ENCODE peak calls at places on chromosomes 6 and 20, in ten cellular contexts. I is fibroblast of lung, Y is suprapubic skin, K is neuronal stem cell, B is esophagus squamous epithelium, S is right lobe of liver, U is neural progenitor cell, V is IMR-90, G is BE2C, E is spleen. W is an unnamed sample.

GRCh38 chr6:68026483-68026882 is 608.6 kb upstream of the ADGRB3 start:
- DNase-seq in G (no peak), Y (no peak), S (no peak), U (no peak), V (no peak), E (no peak), K (no peak), I (no peak), B (no peak), W (no peak)

GRCh38 chr6:129980821-129981220 is 37.6 kb upstream of the L3MBTL3 start:
- DNase-seq in Y (no peak), I (no peak), U (no peak), S (no peak), K (no peak), B (no peak), E (no peak), V (no peak), G (no peak), W (no peak)

GRCh38 chr6:42569102-42570028 is 5.5 kb downstream of the UBR2 start:
- DNase-seq in G (no peak), I (peak; percentile 85), E (no peak), B (no peak), K (no peak), Y (no peak), V (peak; percentile 95), U (no peak), S (no peak), W (no peak)

GRCh38 chr6:51013376-51013775 is 194.7 kb downstream of the TFAP2B start:
- DNase-seq in Y (no peak), B (no peak), U (no peak), G (no peak), V (no peak), E (no peak), I (no peak), S (no peak), K (no peak), W (no peak)

GRCh38 chr20:11529046-11529445 is 388.6 kb upstream of the BTBD3 start:
- DNase-seq in S (no peak), U (no peak), V (no peak), E (no peak), B (no peak), G (no peak), I (no peak), K (no peak), Y (no peak), W (no peak)

GRCh38 chr20:8639112-8639778 is 429.6 kb upstream of the PLCB4 start:
- DNase-seq in V (no peak), Y (no peak), K (no peak), S (no peak), B (no peak), U (peak; percentile 57), E (no peak), I (no peak), G (peak; percentile 75), W (no peak)

GRCh38 chr6:509676-510075 is 118.1 kb downstream of the IRF4 start:
- DNase-seq in E (no peak), V (no peak), K (no peak), B (no peak), G (no peak), U (no peak), Y (no peak), I (no peak), S (no peak), W (no peak)

GRCh38 chr6:34112102-34112501 is 33.8 kb downstream of the GRM4 start:
- DNase-seq in Y (no peak), B (no peak), I (no peak), S (no peak), V (no peak), K (no peak), U (no peak), G (no peak), E (no peak), W (no peak)

GRCh38 chr6:143063631-143064030 is 2.9 kb downstream of the AIG1 start:
- DNase-seq in I (no peak), B (no peak), V (no peak), U (no peak), E (no peak), G (no peak), K (no peak), Y (no peak), S (no peak), W (no peak)

GRCh38 chr6:11279213-11279780 is 46.8 kb upstream of the NEDD9 start:
- DNase-seq in Y (no peak), S (no peak), V (peak; percentile 14), E (no peak), U (no peak), G (no peak), B (no peak), I (peak; percentile 37), K (no peak), W (peak; percentile 59)

GRCh38 chr6:138211048-138211581 is 7.2 kb downstream of the PBOV1 start:
- DNase-seq in E (no peak), Y (no peak), U (peak; percentile 56), I (no peak), B (no peak), G (no peak), K (no peak), V (no peak), S (no peak), W (no peak)

GRCh38 chr6:158703840-158704822 is 54.3 kb downstream of the SYTL3 start:
- DNase-seq in B (peak; percentile 20), Y (peak; percentile 87), U (peak; percentile 84), E (peak; percentile 96), K (peak; percentile 61), I (peak; percentile 63), S (peak; percentile 84), G (peak; percentile 86), V (peak; percentile 28), W (peak; percentile 79)

GRCh38 chr6:105346052-105346451 is 56.8 kb downstream of the PREP start:
- DNase-seq in B (no peak), U (peak; percentile 58), S (no peak), E (no peak), V (peak; percentile 93), K (no peak), G (no peak), Y (no peak), I (peak; percentile 65), W (no peak)

GRCh38 chr20:19094959-19095541 is 117.4 kb upstream of the SLC24A3 start:
- DNase-seq in Y (no peak), S (no peak), K (no peak), B (no peak), G (no peak), E (no peak), U (no peak), V (no peak), I (no peak), W (no peak)

GRCh38 chr6:137495652-137496391 is 1.6 kb upstream of the OLIG3 start:
- DNase-seq in B (no peak), G (no peak), I (no peak), U (peak; percentile 88), S (no peak), K (peak; percentile 76), Y (no peak), E (no peak), V (no peak), W (no peak)

GRCh38 chr6:121794630-121795029 is 359.2 kb downstream of the GJA1 start:
- DNase-seq in I (peak; percentile 85), E (no peak), G (no peak), B (no peak), V (peak; percentile 97), S (no peak), K (no peak), U (no peak), Y (no peak), W (no peak)

GRCh38 chr20:17059465-17059864 is 167.4 kb upstream of the PCSK2 start:
- DNase-seq in E (no peak), I (no peak), K (no peak), U (no peak), Y (no peak), G (peak; percentile 43), S (no peak), B (no peak), V (peak; percentile 75), W (no peak)

GRCh38 chr6:25582101-25582500 is 69.9 kb upstream of the SCGN start:
- DNase-seq in Y (no peak), G (no peak), K (no peak), E (no peak), B (no peak), V (no peak), I (no peak), U (no peak), S (no peak), W (no peak)
- H3K9me3 ChIP-seq in Y (no peaks in the 10 kb centered on the region), G (no peaks in the 10 kb centered on the region), K (no peaks in the 10 kb centered on the region), E (no peaks in the 10 kb centered on the region), B (no peaks in the 10 kb centered on the region), V (no peaks in the 10 kb centered on the region), I (no peaks in the 10 kb centered on the region), U (no peaks in the 10 kb centered on the region), S (no peaks in the 10 kb centered on the region), W (no peaks in the 10 kb centered on the region)

DNA sequence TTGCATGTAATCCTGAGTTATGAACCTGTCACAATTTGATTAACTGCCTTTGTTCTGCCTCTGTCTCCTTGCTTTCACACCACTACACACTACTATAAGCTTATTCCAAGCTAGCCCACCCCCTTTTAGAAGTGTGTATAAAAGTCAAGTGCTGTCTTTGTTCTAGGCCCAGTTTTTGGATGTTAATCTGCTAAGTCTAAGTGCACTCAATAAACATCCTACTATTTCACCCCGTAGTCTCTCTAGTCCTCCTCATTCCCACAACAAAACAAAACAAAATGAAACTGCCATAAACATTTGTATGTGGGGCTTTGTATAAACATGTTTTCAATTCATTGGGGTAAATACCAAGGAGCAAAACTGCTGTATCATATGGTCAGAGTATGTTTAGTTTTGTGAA is 16.1 kb upstream of the SPACA1 start:
- DNase-seq in G (no peak), V (no peak), B (no peak), Y (no peak), I (no peak), E (no peak), U (no peak), K (no peak), S (no peak), W (no peak)
- H3K9me3 ChIP-seq in G (no peaks in the 10 kb centered on the region), V (peaks cover 3% of the 10 kb centered on the region), B (no peaks in the 10 kb centered on the region), Y (peaks cover 18% of the 10 kb centered on the region), I (no peaks in the 10 kb centered on the region), E (peaks cover 80% of the 10 kb centered on the region), U (peaks cover 9% of the 10 kb centered on the region), K (no peaks in the 10 kb centered on the region), S (peaks cover 5% of the 10 kb centered on the region), W (no peaks in the 10 kb centered on the region)

GRCh38 chr20:801678-802077 is 31.8 kb upstream of the FAM110A start:
- DNase-seq in Y (no peak), G (no peak), E (no peak), U (no peak), I (no peak), B (no peak), K (no peak), S (no peak), V (no peak), W (no peak)

GRCh38 chr20:805713-806112 is 27.8 kb upstream of the FAM110A start:
- DNase-seq in G (no peak), K (peak; percentile 43), U (peak; percentile 70), I (peak; percentile 31), S (no peak), E (no peak), Y (no peak), B (no peak), V (peak; percentile 12), W (no peak)
- H3K9me3 ChIP-seq in G (no peaks in the 10 kb centered on the region), K (no peaks in the 10 kb centered on the region), U (peaks cover 23% of the 10 kb centered on the region), I (no peaks in the 10 kb centered on the region), S (no peaks in the 10 kb centered on the region), E (peaks cover 35% of the 10 kb centered on the region), Y (no peaks in the 10 kb centered on the region), B (no peaks in the 10 kb centered on the region), V (no peaks in the 10 kb centered on the region), W (no peaks in the 10 kb centered on the region)

DNA sequence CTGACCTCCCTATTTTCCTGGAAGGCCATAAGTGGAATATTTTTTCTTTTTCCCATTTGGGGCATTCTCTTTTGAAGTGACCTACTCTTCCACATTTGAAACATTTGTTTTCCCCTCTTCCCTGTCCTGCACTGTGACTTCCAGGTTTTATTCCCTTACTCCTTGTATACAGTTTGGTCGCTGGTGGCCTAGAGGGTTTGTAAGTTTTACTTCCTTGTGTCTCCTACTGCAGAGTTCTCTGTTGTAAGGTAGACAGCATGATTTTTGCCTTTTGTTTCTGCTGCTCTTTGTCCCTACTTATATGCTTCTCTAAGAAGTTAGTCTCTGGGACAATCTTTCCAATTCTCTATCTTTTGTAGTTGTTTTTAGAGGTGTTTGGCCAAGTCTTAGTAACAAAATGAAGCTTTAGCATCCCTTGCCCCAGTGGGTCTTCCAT is 7.4 kb upstream of the ZNFX1 start:
- DNase-seq in U (no peak), E (no peak), Y (no peak), I (no peak), G (no peak), B (no peak), S (no peak), K (no peak), V (no peak), W (no peak)
- H3K9me3 ChIP-seq in U (no peaks in the 10 kb centered on the region), E (peaks cover 84% of the 10 kb centered on the region), Y (peaks cover 14% of the 10 kb centered on the region), I (peaks cover 13% of the 10 kb centered on the region), G (no peaks in the 10 kb centered on the region), B (no peaks in the 10 kb centered on the region), S (no peaks in the 10 kb centered on the region), K (peaks cover 82% of the 10 kb centered on the region), V (peaks cover 27% of the 10 kb centered on the region), W (peaks cover 42% of the 10 kb centered on the region)

W was measured in ovary.